ENCODE peak calls at places on chromosomes 16 and 17, in eight cellular contexts. M, V, F, J, N, H, X and G are unnamed samples.

GRCh38 chr16:67456383-67457140 is 24.4 kb downstream of the ATP6V0D1 start:
- DNase-seq in M (peak; percentile 60), V (peak; percentile 49), F (peak; percentile 29), J (peak; percentile 77), N (no peak), H (peak; percentile 75), X (no peak), G (peak; percentile 19)

GRCh38 chr17:80277751-80278671 is 17.4 kb downstream of the RNF213 start:
- DNase-seq in M (no peak), V (no peak), F (no peak), J (peak; percentile 50), N (no peak), H (no peak), X (no peak), G (no peak)

GRCh38 chr17:4420692-4421131 is 13.0 kb upstream of the SPNS3 start:
- DNase-seq in M (peak; percentile 89), V (peak; percentile 71), F (peak; percentile 67), J (peak; percentile 35), N (no peak), H (peak; percentile 78), X (peak; percentile 62), G (peak; percentile 68)

GRCh38 chr16:24734382-24734781 is 4.9 kb downstream of the TNRC6A start:
- DNase-seq in M (no peak), V (peak; percentile 75), F (no peak), J (no peak), N (no peak), H (peak; percentile 46), X (no peak), G (no peak)

GRCh38 chr17:80858301-80859003 is 133.2 kb upstream of the CHMP6 start:
- DNase-seq in M (no peak), V (no peak), F (no peak), J (no peak), N (no peak), H (no peak), X (no peak), G (no peak)

GRCh38 chr16:2468725-2469398 is 2.2 kb upstream of the NTN3 start:
- DNase-seq in M (peak; percentile 76), V (no peak), F (no peak), J (no peak), N (no peak), H (no peak), X (no peak), G (no peak)

GRCh38 chr16:2028620-2029220 is 2.0 kb downstream of the NHERF2 start:
- DNase-seq in M (no peak), V (no peak), F (no peak), J (no peak), N (no peak), H (no peak), X (no peak), G (no peak)

GRCh38 chr16:53925011-53925410 is 221.1 kb downstream of the FTO start:
- DNase-seq in M (no peak), V (peak; percentile 75), F (no peak), J (no peak), N (no peak), H (no peak), X (no peak), G (no peak)

GRCh38 chr17:38511126-38512108 is 83.2 kb downstream of the ARHGAP23 start:
- DNase-seq in M (no peak), V (peak; percentile 75), F (peak; percentile 66), J (no peak), N (no peak), H (peak; percentile 59), X (no peak), G (peak; percentile 29)

GRCh38 chr17:8025176-8025911 is 13.5 kb upstream of the ALOX15B start:
- DNase-seq in M (no peak), V (no peak), F (no peak), J (no peak), N (no peak), H (no peak), X (no peak), G (no peak)

GRCh38 chr17:83187782-83188311 is 108.4 kb downstream of the METRNL start:
- DNase-seq in M (no peak), V (no peak), F (no peak), J (no peak), N (no peak), H (no peak), X (no peak), G (no peak)

GRCh38 chr17:45293413-45294211 is 23.2 kb downstream of the MAP3K14 start:
- DNase-seq in M (peak; percentile 30), V (peak; percentile 93), F (peak; percentile 84), J (peak; percentile 90), N (no peak), H (peak; percentile 98), X (peak; percentile 56), G (peak; percentile 81)

GRCh38 chr17:41775394-41776226 is 10.9 kb downstream of the JUP start:
- DNase-seq in M (no peak), V (no peak), F (no peak), J (no peak), N (no peak), H (no peak), X (no peak), G (peak; percentile 39)

GRCh38 chr17:64161380-64161779 is 31.4 kb upstream of the ERN1 start:
- DNase-seq in M (no peak), V (no peak), F (no peak), J (no peak), N (no peak), H (no peak), X (no peak), G (peak; percentile 6)

GRCh38 chr16:324451-325334 is 27.8 kb downstream of the AXIN1 start:
- DNase-seq in M (peak; percentile 69), V (peak; percentile 19), F (no peak), J (no peak), N (no peak), H (no peak), X (no peak), G (no peak)

GRCh38 chr16:68644715-68645493 is at the start of gene CDH3:
- DNase-seq in M (peak; percentile 84), V (peak; percentile 33), F (no peak), J (no peak), N (peak; percentile 82), H (no peak), X (no peak), G (peak; percentile 83)

GRCh38 chr16:84941916-84942315 is 69.4 kb downstream of the ZDHHC7 start:
- DNase-seq in M (no peak), V (peak; percentile 90), F (no peak), J (no peak), N (no peak), H (no peak), X (no peak), G (no peak)

GRCh38 chr17:51540151-51540550 is 279.8 kb downstream of the UTP18 start:
- DNase-seq in M (no peak), V (no peak), F (no peak), J (no peak), N (no peak), H (no peak), X (no peak), G (no peak)

GRCh38 chr17:40178021-40178601 is 841 bp downstream of the RAPGEFL1 start:
- DNase-seq in M (peak; percentile 71), V (no peak), F (no peak), J (no peak), N (no peak), H (no peak), X (no peak), G (no peak)

GRCh38 chr17:15119928-15120327 is 145.2 kb downstream of the PMP22 start:
- DNase-seq in M (no peak), V (peak; percentile 4), F (no peak), J (no peak), N (no peak), H (peak; percentile 38), X (no peak), G (no peak)

GRCh38 chr16:998211-998610 is 16.6 kb downstream of the SOX8 start:
- DNase-seq in M (no peak), V (no peak), F (no peak), J (no peak), N (no peak), H (no peak), X (no peak), G (no peak)